ENCODE peak calls at places on chromosomes 13 and 19, in eight cellular contexts. One of them, this sample, is unnamed.

GRCh38 chr19:6811906-6812305 is 39.4 kb downstream of the VAV1 start:
- DNase-seq in GF-D8: no peak
- DNase-seq in B cell: no peak
- DNase-seq in ELR: peak; percentile 73
- DNase-seq in AG09309: peak; percentile 27
- DNase-seq in A172: peak; percentile 69
- DNase-seq in activated B cell treated with CpG ODN at 0.5 μM for 24 hours: no peak
- DNase-seq in NCI-H510A treated with DMSO at 0.1 percent for 48 hours: no peak
- DNase-seq in this sample: no peak

GRCh38 chr13:34748078-34748477 is 194.0 kb upstream of the NBEA start:
- DNase-seq in AG09309: peak; percentile 4
- DNase-seq in ELR: no peak
- DNase-seq in activated B cell treated with CpG ODN at 0.5 μM for 24 hours: no peak
- DNase-seq in A172: peak; percentile 32
- DNase-seq in GF-D8: no peak
- DNase-seq in NCI-H510A treated with DMSO at 0.1 percent for 48 hours: peak; percentile 71
- DNase-seq in B cell: no peak
- DNase-seq in this sample: no peak

GRCh38 chr13:23350009-23350408 is 83.5 kb downstream of the SACS start:
- DNase-seq in GF-D8: no peak
- DNase-seq in NCI-H510A treated with DMSO at 0.1 percent for 48 hours: no peak
- DNase-seq in AG09309: no peak
- DNase-seq in activated B cell treated with CpG ODN at 0.5 μM for 24 hours: no peak
- DNase-seq in ELR: no peak
- DNase-seq in A172: no peak
- DNase-seq in B cell: no peak
- DNase-seq in this sample: no peak

GRCh38 chr13:43489168-43489730 is 297.5 kb downstream of the ENOX1 start:
- DNase-seq in A172: no peak
- DNase-seq in AG09309: no peak
- DNase-seq in B cell: no peak
- DNase-seq in NCI-H510A treated with DMSO at 0.1 percent for 48 hours: no peak
- DNase-seq in activated B cell treated with CpG ODN at 0.5 μM for 24 hours: no peak
- DNase-seq in GF-D8: no peak
- DNase-seq in ELR: no peak
- DNase-seq in this sample: no peak

GRCh38 chr13:27569405-27569804 is 50.9 kb downstream of the LNX2 start:
- DNase-seq in activated B cell treated with CpG ODN at 0.5 μM for 24 hours: no peak
- DNase-seq in ELR: no peak
- DNase-seq in A172: no peak
- DNase-seq in NCI-H510A treated with DMSO at 0.1 percent for 48 hours: no peak
- DNase-seq in B cell: no peak
- DNase-seq in AG09309: no peak
- DNase-seq in GF-D8: no peak
- DNase-seq in this sample: no peak

GRCh38 chr19:18123819-18124218 is 26.2 kb downstream of the MAST3 start:
- DNase-seq in ELR: no peak
- DNase-seq in activated B cell treated with CpG ODN at 0.5 μM for 24 hours: no peak
- DNase-seq in A172: no peak
- DNase-seq in B cell: peak; percentile 45
- DNase-seq in AG09309: no peak
- DNase-seq in GF-D8: no peak
- DNase-seq in NCI-H510A treated with DMSO at 0.1 percent for 48 hours: no peak
- DNase-seq in this sample: no peak

GRCh38 chr13:99969934-99970760 is 1.4 kb downstream of the ZIC5 start:
- DNase-seq in activated B cell treated with CpG ODN at 0.5 μM for 24 hours: no peak
- DNase-seq in AG09309: no peak
- DNase-seq in B cell: peak; percentile 70
- DNase-seq in GF-D8: no peak
- DNase-seq in ELR: peak; percentile 24
- DNase-seq in NCI-H510A treated with DMSO at 0.1 percent for 48 hours: peak; percentile 25
- DNase-seq in A172: peak; percentile 53
- DNase-seq in this sample: peak; percentile 77

GRCh38 chr13:51477653-51478324 is 25.0 kb upstream of the INTS6 start:
- DNase-seq in ELR: no peak
- DNase-seq in NCI-H510A treated with DMSO at 0.1 percent for 48 hours: no peak
- DNase-seq in AG09309: no peak
- DNase-seq in GF-D8: no peak
- DNase-seq in A172: no peak
- DNase-seq in B cell: no peak
- DNase-seq in activated B cell treated with CpG ODN at 0.5 μM for 24 hours: no peak
- DNase-seq in this sample: no peak

GRCh38 chr13:49023441-49023840 is 47.7 kb downstream of the FNDC3A start:
- DNase-seq in activated B cell treated with CpG ODN at 0.5 μM for 24 hours: no peak
- DNase-seq in GF-D8: no peak
- DNase-seq in B cell: no peak
- DNase-seq in ELR: peak; percentile 92
- DNase-seq in A172: peak; percentile 66
- DNase-seq in AG09309: peak; percentile 44
- DNase-seq in NCI-H510A treated with DMSO at 0.1 percent for 48 hours: no peak
- DNase-seq in this sample: no peak

GRCh38 chr13:40064723-40065122 is 409.3 kb downstream of the COG6 start:
- DNase-seq in GF-D8: no peak
- DNase-seq in activated B cell treated with CpG ODN at 0.5 μM for 24 hours: no peak
- DNase-seq in B cell: no peak
- DNase-seq in AG09309: peak; percentile 97
- DNase-seq in NCI-H510A treated with DMSO at 0.1 percent for 48 hours: no peak
- DNase-seq in ELR: peak; percentile 71
- DNase-seq in A172: peak; percentile 81
- DNase-seq in this sample: no peak